ENCODE peak calls at places on chromosomes 11 and 22, in seven cellular contexts. C is colonic mucosa, D is PC-3, N is transverse colon, M is mammary epithelial cell, V is pancreas, T is psoas muscle. B is an unnamed sample. For H3K36me3, the result is how much of the 10 kb centered on the place peaks cover.

GRCh38 chr11:75265851-75266531 is 25.4 kb downstream of the TPBGL start:
- DNase-seq in C (no peak), D (no peak), N (peak), M (no peak), V (peak), T (peak), B (no peak)

GRCh38 chr11:117941163-117941707 is 12.0 kb upstream of the TMPRSS13 start:
- DNase-seq in C (no peak), D (peak), N (no peak), M (peak), V (no peak), T (no peak), B (no peak)

GRCh38 chr22:41619979-41620645 is 731 bp downstream of the DESI1 start:
- DNase-seq in C (peak), D (peak), N (peak), M (peak), V (peak), T (peak), B (no peak)

GRCh38 chr11:79052539-79052938 is 388.3 kb downstream of the TENM4 start:
- DNase-seq in C (no peak), D (peak), N (no peak), M (no peak), V (no peak), T (no peak), B (peak)

GRCh38 chr11:9808943-9809342 is 145.1 kb downstream of the SWAP70 start:
- DNase-seq in C (no peak), D (peak), N (no peak), M (peak), V (no peak), T (no peak), B (peak)

GRCh38 chr11:44032304-44033085 is 15.3 kb upstream of the ACCSL start:
- DNase-seq in C (no peak), D (no peak), N (peak), M (no peak), V (no peak), T (peak), B (peak)

GRCh38 chr11:47551086-47551485 is 1.8 kb downstream of the CELF1 start:
- DNase-seq in C (no peak), D (peak), N (no peak), M (peak), V (no peak), T (no peak), B (no peak)

GRCh38 chr11:63998558-63999348 is 12.5 kb downstream of the OTUB1 start:
- DNase-seq in C (no peak), D (peak), N (no peak), M (peak), V (no peak), T (no peak), B (no peak)

GRCh38 chr22:47161631-47162030 is 399.2 kb downstream of the TBC1D22A start:
- DNase-seq in C (no peak), D (no peak), N (peak), M (no peak), V (peak), T (peak), B (no peak)

GRCh38 chr11:62689421-62690183 is at the start of gene LRRN4CL:
- DNase-seq in C (peak), D (no peak), N (peak), M (no peak), V (no peak), T (peak), B (peak)

GRCh38 chr11:61994981-61995380 is 27.5 kb upstream of the FTH1 start:
- DNase-seq in C (no peak), D (no peak), N (no peak), M (no peak), V (no peak), T (no peak), B (no peak)

GRCh38 chr11:65382804-65383368 is 440 bp upstream of the SLC25A45 start:
- DNase-seq in C (peak), D (peak), N (peak), M (no peak), V (peak), T (peak), B (no peak)

GRCh38 chr11:65454696-65455456 is 32.3 kb downstream of the NEAT1 start:
- DNase-seq in C (peak), D (peak), N (peak), M (peak), V (peak), T (peak), B (peak)

GRCh38 chr11:64571410-64572091 is 19.5 kb upstream of the SLC22A12 start:
- DNase-seq in C (peak), D (no peak), N (peak), M (peak), V (no peak), T (no peak), B (no peak)

GRCh38 chr22:26428515-26429457 is at the start of gene ASPHD2:
- DNase-seq in C (peak), D (peak), N (peak), M (peak), V (peak), T (peak), B (peak)

GRCh38 chr11:19110290-19110689 is 6.7 kb upstream of the ZDHHC13 start:
- DNase-seq in C (no peak), D (no peak), N (no peak), M (no peak), V (peak), T (peak), B (no peak)

GRCh38 chr11:45165386-45165785 is 18.9 kb downstream of the PRDM11 start:
- DNase-seq in C (no peak), D (no peak), N (no peak), M (no peak), V (no peak), T (no peak), B (no peak)

GRCh38 chr22:40322061-40322460 is 24.2 kb upstream of the ADSL start:
- DNase-seq in C (no peak), D (no peak), N (no peak), M (no peak), V (no peak), T (no peak), B (no peak)

GRCh38 chr11:66142370-66143263 is 72.5 kb downstream of the PACS1 start:
- DNase-seq in C (no peak), D (peak), N (no peak), M (peak), V (no peak), T (no peak), B (peak)

GRCh38 chr11:117273550-117274289 is 17.4 kb upstream of the BACE1-AS start:
- DNase-seq in C (no peak), D (no peak), N (no peak), M (no peak), V (no peak), T (no peak), B (peak)

GRCh38 chr11:2582436-2582931 is 117.3 kb downstream of the KCNQ1OT1 start:
- DNase-seq in C (no peak), D (no peak), N (no peak), M (no peak), V (no peak), T (peak), B (no peak)

GRCh38 chr11:66116576-66117361 is 46.7 kb downstream of the PACS1 start:
- DNase-seq in C (no peak), D (no peak), N (no peak), M (no peak), V (no peak), T (no peak), B (no peak)

GRCh38 chr11:35681181-35681767 is 18.7 kb downstream of the TRIM44 start:
- DNase-seq in C (no peak), D (peak), N (no peak), M (no peak), V (no peak), T (no peak), B (no peak)

GRCh38 chr11:104033134-104033533 is 3.3 kb upstream of the DDI1 start:
- DNase-seq in C (no peak), D (peak), N (no peak), M (peak), V (no peak), T (no peak), B (peak)

GRCh38 chr11:44979536-44980399 is 29.1 kb upstream of the TP53I11 start:
- DNase-seq in C (peak), D (peak), N (peak), M (no peak), V (peak), T (no peak), B (no peak)

GRCh38 chr11:110089617-110090282 is 3.4 kb upstream of the ZC3H12C start:
- DNase-seq in C (no peak), D (no peak), N (no peak), M (no peak), V (no peak), T (no peak), B (no peak)

GRCh38 chr11:70637949-70638598 is 239.7 kb downstream of the CTTN start:
- DNase-seq in C (no peak), D (no peak), N (no peak), M (no peak), V (no peak), T (no peak), B (no peak)

DNA sequence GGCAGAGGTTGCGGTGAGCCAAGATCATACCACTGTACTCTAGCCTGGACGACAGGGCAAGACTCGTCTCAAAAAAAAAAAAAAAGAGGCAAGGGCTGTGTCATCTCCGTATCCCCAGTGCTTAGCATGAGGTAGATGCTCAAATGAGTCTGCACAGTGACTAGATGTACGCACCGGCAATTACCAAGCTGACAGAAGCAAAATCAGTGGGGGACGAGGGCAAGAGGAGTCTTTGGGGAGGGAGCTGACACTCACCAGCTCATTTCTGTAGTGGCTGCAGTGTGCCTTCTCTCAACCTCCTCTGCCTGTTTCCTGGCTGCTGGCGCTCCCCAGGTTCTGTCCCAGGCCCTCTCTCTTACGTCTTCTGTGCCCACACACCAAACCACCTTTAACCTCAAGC is 69.9 kb downstream of the PACSIN2 start:
- DNase-seq in C (no peak), D (no peak), N (no peak), M (no peak), V (no peak), T (no peak), B (no peak)
- TF ChIP-seq CTCF in C (no peak), D (no peak), N (no peak), M (no peak), V (no peak), T (no peak), B (no peak)

DNA sequence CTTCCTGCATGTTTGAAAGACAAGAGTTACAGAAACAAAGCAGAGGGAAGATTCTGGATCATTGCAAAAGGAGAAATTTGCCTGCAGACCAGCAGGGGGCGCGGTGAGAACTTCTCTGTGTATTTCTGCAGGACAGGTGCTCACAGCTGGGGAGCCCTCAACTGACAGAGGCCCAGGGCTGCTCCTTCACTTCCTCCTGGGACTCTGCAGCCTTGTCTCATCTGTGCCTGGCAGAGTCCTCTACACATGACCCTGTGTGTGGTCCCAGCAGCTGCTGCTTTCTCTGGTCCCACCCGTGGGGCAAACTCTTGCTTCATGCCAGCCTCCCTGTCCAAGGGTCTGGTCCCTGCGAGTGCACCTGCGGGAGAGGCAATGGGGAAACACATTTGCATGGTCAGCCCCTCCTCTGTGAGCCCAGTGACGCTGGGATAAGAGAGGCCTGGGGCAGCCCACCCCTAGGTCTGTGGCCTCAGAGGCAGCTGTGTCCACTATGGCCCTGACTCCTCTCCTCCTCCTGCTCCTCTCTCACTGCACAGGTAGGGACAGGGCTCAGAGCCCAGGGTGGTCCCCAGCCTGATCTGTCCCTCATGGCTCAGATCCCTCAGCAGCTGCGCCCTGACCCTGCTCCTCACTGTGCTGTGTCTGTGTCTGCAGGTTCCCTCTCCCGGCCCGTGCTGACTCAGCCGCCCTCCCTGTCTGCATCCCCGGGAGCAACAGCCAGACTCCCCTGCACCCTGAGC is 43.2 kb upstream of the VPREB1 start:
- DNase-seq in C (no peak), D (peak), N (peak), M (no peak), V (no peak), T (no peak), B (no peak)
- H3K4me3 ChIP-seq in C (no peak), D (no peak), N (no peak), M (no peak), V (no peak), T (no peak), B (no peak)

DNA sequence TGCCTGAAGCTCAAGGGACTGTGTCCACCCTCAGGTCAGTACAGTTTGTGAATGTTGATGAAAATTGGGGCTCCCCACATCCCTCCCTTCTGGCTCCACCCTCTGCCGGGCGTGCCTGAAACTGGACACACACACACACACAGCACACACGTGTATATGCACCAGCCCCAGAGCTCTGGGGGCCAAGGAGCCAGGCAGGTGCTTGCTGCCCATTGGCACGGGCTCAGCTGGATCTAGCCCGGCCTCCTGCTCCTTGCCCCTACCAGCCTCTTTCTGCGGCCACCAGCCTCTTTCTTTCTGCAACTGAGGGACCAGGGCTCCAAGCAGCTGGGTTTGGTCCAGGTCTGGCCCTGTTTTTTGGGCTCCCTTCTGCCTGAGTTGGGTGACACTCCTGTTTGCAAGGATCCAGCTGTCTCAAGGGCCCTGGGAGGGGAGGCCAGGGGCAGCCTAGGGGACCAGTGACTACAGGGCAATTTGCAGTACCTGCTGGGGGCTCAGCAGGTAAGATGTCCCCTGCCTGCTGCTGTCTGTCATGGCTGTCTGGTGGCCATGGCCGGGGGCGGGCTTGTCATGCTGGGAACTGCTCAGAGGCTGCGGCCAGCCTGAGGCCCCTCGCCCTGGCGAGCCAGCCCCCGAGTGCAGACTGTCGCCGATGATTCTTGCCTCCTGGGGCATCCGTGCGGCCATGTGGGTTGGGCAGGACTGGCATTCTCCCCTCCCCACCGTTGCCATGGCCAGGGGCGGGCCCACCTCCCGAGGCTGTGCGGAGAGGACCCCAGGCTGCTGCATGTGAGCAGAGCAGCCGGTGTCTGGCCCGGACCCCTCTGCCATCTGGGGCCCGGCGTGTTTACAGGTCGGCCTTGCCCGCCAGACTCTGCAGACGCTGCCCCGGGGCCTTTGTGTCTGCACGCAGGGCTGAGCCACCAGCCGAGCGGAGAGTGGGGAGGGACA is 51.5 kb upstream of the PPARA start:
- DNase-seq in C (no peak), D (no peak), N (no peak), M (no peak), V (no peak), T (no peak), B (no peak)
- H3K36me3 ChIP-seq in C (under half), D (under half), N (under half), M (under half), V (under half), T (under half), B (half or more)

GRCh38 chr11:41245704-41246398 is 213.6 kb downstream of the LRRC4C start:
- DNase-seq in C (no peak), D (peak), N (no peak), M (no peak), V (no peak), T (no peak), B (no peak)
- TF ChIP-seq CTCF in C (no peak), D (peak), N (no peak), M (no peak), V (no peak), T (no peak), B (no peak)

DNA sequence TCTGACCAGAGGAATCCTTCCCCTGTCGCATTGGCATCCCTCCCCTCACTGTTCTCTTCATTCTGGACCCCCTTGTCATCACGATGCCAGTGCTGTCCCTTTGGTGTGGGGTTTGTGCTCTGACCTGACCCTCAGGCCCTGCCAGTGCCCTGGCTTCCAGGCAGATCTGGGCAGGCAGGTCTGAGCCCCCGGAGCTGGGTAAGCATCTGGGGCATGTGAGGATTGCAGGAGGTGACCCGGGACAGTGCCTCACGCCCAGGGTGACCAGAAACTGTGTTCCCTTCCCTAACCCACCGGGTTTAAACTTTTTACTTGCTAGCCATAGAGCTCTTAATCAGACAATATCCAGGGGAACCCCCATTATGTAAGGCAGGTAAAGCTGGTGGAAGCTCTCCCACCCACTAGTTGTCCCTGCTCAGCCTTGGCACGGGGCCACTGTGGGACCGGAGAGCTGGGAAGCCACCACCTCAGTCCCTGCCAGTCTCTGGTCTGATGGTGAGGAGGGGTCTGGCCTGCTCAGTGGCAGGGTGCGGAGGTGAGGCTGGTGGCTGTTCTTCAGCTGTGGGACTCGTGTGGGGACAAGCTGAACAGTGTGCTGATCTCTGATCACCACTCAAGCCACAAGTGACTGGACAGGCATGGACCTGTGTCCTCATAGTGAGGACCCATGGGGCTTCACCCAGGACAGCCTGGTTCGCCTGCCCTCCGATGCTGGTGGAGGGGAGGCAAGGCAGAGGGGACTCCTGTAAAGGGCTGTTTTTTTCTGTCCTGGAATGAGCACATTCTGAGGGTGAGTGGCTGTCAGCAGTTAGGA is 38.0 kb downstream of the BCR start:
- DNase-seq in C (no peak), D (no peak), N (no peak), M (no peak), V (no peak), T (no peak), B (no peak)
- H3K4me3 ChIP-seq in C (no peak), D (no peak), N (no peak), M (no peak), V (no peak), T (no peak), B (no peak)

GRCh38 chr22:30941363-30941740 is 27.2 kb downstream of the MORC2 start:
- DNase-seq in C (no peak), D (no peak), N (no peak), M (no peak), V (no peak), T (no peak), B (no peak)
- H3K36me3 ChIP-seq in C (under half), D (under half), N (half or more), M (under half), V (under half), T (under half), B (half or more)

DNA sequence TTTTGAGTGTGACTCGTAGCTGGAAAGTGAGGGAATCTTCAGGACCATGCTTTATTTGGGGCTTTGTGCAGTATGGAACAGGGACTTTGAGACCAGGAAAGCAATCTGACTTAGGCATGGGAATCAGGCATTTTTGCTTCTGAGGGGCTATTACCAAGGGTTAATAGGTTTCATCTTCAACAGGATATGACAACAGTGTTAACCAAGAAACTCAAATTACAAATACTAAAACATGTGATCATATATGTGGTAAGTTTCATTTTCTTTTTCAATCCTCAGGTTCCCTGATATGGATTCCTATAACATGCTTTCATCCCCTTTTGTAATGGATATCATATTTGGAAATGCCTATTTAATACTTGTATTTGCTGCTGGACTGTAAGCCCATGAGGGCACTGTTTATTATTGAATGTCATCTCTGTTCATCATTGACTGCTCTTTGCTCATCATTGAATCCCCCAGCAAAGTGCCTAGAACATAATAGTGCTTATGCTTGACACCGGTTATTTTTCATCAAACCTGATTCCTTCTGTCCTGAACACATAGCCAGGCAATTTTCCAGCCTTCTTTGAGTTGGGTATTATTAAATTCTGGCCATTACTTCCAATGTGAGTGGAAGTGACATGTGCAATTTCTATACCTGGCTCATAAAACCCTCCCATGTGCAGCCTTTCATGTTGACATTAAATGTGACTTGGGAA is 11.0 kb downstream of the OR51E1 start:
- DNase-seq in C (no peak), D (no peak), N (no peak), M (no peak), V (no peak), T (no peak), B (no peak)
- TF ChIP-seq CTCF in C (no peak), D (no peak), N (no peak), M (no peak), V (no peak), T (no peak), B (no peak)

GRCh38 chr11:68683952-68684384 is 376 bp upstream of the GAL start:
- DNase-seq in C (no peak), D (no peak), N (no peak), M (no peak), V (no peak), T (no peak), B (no peak)
- H3K4me3 ChIP-seq in C (peak), D (peak), N (no peak), M (no peak), V (peak), T (peak), B (no peak)